ENCODE peak calls at places on chromosomes 12 and 14, in six cellular contexts. S is A549, T is endothelial cell of umbilical vein, L is K562, N is HepG2, B is GM12878. R is an unnamed sample.

GRCh38 chr14:91985008-91985407 is 37.5 kb upstream of the FBLN5 start:
- DNase-seq in B (no peak), L (no peak), S (no peak), T (peak; percentile 65), N (no peak), R (no peak)

GRCh38 chr14:105933238-105933637 is 406.9 kb downstream of the TMEM121 start:
- DNase-seq in T (no peak), B (no peak), N (no peak), S (no peak), L (no peak), R (no peak)

GRCh38 chr12:84922721-84923120 is 10.1 kb upstream of the SLC6A15 start:
- DNase-seq in L (no peak), N (no peak), T (no peak), B (no peak), S (no peak), R (no peak)

GRCh38 chr14:84874436-84874835 is 655.5 kb upstream of the FLRT2 start:
- DNase-seq in B (no peak), T (no peak), N (no peak), S (no peak), L (no peak), R (no peak)

GRCh38 chr12:117188121-117188665 is 2.1 kb downstream of the FBXO21 start:
- DNase-seq in L (no peak), N (no peak), B (no peak), S (no peak), T (no peak), R (no peak)

GRCh38 chr12:3493225-3494049 is 2.4 kb downstream of the PRMT8 start:
- DNase-seq in T (no peak), B (no peak), S (no peak), N (no peak), L (no peak), R (no peak)

GRCh38 chr12:46786774-46787173 is 39.0 kb downstream of the SLC38A4 start:
- DNase-seq in L (no peak), S (peak; percentile 7), N (no peak), B (no peak), T (peak; percentile 52), R (no peak)

GRCh38 chr12:14066021-14066420 is 84.6 kb upstream of the GRIN2B start:
- DNase-seq in T (no peak), B (no peak), S (no peak), L (no peak), N (no peak), R (no peak)

GRCh38 chr12:120093592-120094355 is 22.8 kb downstream of the RAB35 start:
- DNase-seq in L (peak; percentile 52), T (no peak), N (no peak), S (no peak), B (no peak), R (peak; percentile 78)

GRCh38 chr14:101980700-101981099 is 16.3 kb downstream of the DYNC1H1 start:
- DNase-seq in B (peak; percentile 77), S (peak; percentile 78), L (no peak), N (peak; percentile 35), T (peak; percentile 90), R (peak; percentile 40)

GRCh38 chr12:90964616-90965015 is 9.6 kb upstream of the CCER1 start:
- DNase-seq in L (no peak), S (no peak), N (no peak), B (no peak), T (no peak), R (no peak)

GRCh38 chr12:52045794-52046199 is 5.4 kb upstream of the NR4A1 start:
- DNase-seq in B (no peak), S (peak; percentile 60), T (peak; percentile 42), N (no peak), L (no peak), R (peak; percentile 70)

GRCh38 chr12:2169964-2170363 is 117.2 kb downstream of the CACNA1C start:
- DNase-seq in T (no peak), S (no peak), L (no peak), B (no peak), N (no peak), R (no peak)

GRCh38 chr12:7877421-7877820 is 4.7 kb upstream of the SLC2A14 start:
- DNase-seq in S (no peak), T (no peak), N (no peak), B (no peak), L (no peak), R (no peak)

GRCh38 chr12:60920841-60921495 is 1325.1 kb downstream of the SLC16A7 start:
- DNase-seq in B (no peak), N (no peak), L (no peak), S (peak; percentile 14), T (no peak), R (no peak)

GRCh38 chr12:21819678-21820077 is 45.2 kb upstream of the KCNJ8 start:
- DNase-seq in T (no peak), L (no peak), N (no peak), S (no peak), B (no peak), R (no peak)

GRCh38 chr12:69456239-69456638 is 13.9 kb upstream of the FRS2 start:
- DNase-seq in L (no peak), B (no peak), T (no peak), S (no peak), N (no peak), R (no peak)

GRCh38 chr12:91353266-91353665 is 170.6 kb upstream of the DCN start:
- DNase-seq in S (no peak), T (no peak), N (no peak), L (no peak), B (no peak), R (no peak)

GRCh38 chr14:22814373-22814772 is 862 bp downstream of the SLC7A7 start:
- DNase-seq in B (no peak), N (no peak), T (no peak), S (no peak), L (no peak), R (no peak)
- H3K4me3 ChIP-seq in B (peak overlapping the region; percentile 66), N (no peak overlapping the region), T (no peak overlapping the region), S (peak overlapping the region; percentile 38), L (no peak overlapping the region), R (no peak overlapping the region)

GRCh38 chr12:127145929-127146789 is 1120.8 kb upstream of the TMEM132C start:
- DNase-seq in T (no peak), S (peak; percentile 86), L (peak; percentile 94), N (no peak), B (no peak), R (no peak)
- TF ChIP-seq MYC in T (no peak), S (no peak), L (peak; percentile 39), N (no peak), B (no peak), R (no peak)

GRCh38 chr14:65555358-65555757 is 142.8 kb downstream of the FUT8 start:
- DNase-seq in L (no peak), S (no peak), T (no peak), N (no peak), B (no peak), R (no peak)

GRCh38 chr14:65564370-65564769 is 151.8 kb downstream of the FUT8 start:
- DNase-seq in N (no peak), L (no peak), T (no peak), S (no peak), B (no peak), R (no peak)

GRCh38 chr14:65565948-65566347 is 153.4 kb downstream of the FUT8 start:
- DNase-seq in N (no peak), L (no peak), S (peak; percentile 6), T (no peak), B (peak; percentile 4), R (no peak)

GRCh38 chr14:65558363-65558762 is 145.8 kb downstream of the FUT8 start:
- DNase-seq in N (no peak), B (no peak), S (no peak), L (no peak), T (no peak), R (no peak)

DNA sequence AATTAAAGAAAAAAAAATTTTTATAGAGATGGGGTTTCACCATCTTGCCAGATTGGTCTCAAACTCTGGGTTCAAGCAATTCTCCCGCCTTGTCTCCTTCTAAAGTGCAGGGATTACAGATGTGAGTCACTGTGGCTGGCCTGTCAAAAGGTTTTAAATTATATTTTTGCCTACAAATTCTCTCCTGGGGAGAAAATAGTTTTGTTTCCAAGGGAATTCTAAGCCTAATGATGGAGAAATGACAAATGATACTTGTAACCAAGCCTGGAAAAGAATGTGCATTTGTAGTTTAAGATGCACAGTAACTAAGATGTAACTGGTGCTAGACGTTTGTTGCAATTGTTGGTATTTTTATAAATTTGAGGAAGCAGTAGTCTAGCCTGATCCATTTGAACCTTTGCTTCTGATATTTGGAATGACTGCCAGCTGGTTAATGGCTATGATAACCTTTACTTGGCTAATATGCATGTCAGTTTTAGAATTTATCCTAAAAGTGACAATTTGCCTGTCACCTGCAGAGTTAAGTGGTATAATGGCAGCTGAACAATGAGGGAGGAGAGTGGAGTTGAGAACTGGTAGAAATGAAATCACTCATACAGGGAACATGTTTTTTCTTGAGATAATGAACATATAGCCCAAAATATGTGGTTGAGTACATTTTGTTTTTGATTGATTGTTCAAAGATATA is 148.0 kb downstream of the FUT8 start:
- DNase-seq in B (no peak), L (no peak), S (no peak), T (no peak), N (no peak), R (no peak)
- H3K4me3 ChIP-seq in B (no peak overlapping the region), L (no peak overlapping the region), S (no peak overlapping the region), T (no peak overlapping the region), N (no peak overlapping the region), R (no peak overlapping the region)

GRCh38 chr12:94792690-94793089 is 142.3 kb upstream of the TMCC3 start:
- DNase-seq in N (no peak), B (no peak), S (no peak), L (no peak), T (no peak), R (peak; percentile 94)

GRCh38 chr12:94795520-94795919 is 145.2 kb upstream of the TMCC3 start:
- DNase-seq in L (no peak), B (no peak), T (peak; percentile 41), N (no peak), S (peak; percentile 42), R (peak; percentile 14)

GRCh38 chr12:94793191-94793595 is 142.8 kb upstream of the TMCC3 start:
- DNase-seq in S (no peak), T (no peak), N (no peak), L (no peak), B (no peak), R (peak; percentile 69)

GRCh38 chr12:94798107-94798506 is 147.8 kb upstream of the TMCC3 start:
- DNase-seq in L (no peak), N (no peak), T (no peak), S (no peak), B (no peak), R (no peak)

GRCh38 chr12:94795053-94795452 is 144.7 kb upstream of the TMCC3 start:
- DNase-seq in T (no peak), B (no peak), S (no peak), L (no peak), N (no peak), R (no peak)
- TF ChIP-seq MYC in T (no peak), B (no peak), S (no peak), L (no peak), N (no peak), R (no peak)

DNA sequence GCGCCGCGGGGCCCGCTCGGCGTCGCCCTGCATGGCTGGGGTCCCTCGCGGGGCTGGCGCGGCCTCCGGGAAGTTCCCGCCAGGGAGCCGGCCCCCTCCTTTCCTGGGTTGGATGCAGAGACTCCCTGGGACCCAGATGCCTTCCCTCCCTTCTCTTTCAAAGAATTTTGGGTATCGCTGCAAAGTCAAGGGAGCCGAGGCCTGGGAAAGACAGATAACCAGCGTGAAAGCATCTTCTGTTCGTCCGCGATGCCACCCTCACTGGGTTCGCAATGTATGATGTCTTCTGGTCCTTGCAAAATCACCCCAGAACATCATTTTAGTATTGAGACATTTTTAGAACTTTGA is 436 bp downstream of the IRAK3 start:
- DNase-seq in B (no peak), N (no peak), S (no peak), T (no peak), L (no peak), R (peak; percentile 65)
- H3K4me3 ChIP-seq in B (peak overlapping the region; percentile 55), N (no peak overlapping the region), S (peak overlapping the region; percentile 42), T (peak overlapping the region; percentile 44), L (no peak overlapping the region), R (peak overlapping the region; percentile 87)

GRCh38 chr14:61343471-61343870 is 22.1 kb downstream of the PRKCH start:
- DNase-seq in N (no peak), S (no peak), B (no peak), L (no peak), T (no peak), R (no peak)
- TF ChIP-seq MYC in N (no peak), S (no peak), B (no peak), L (no peak), T (no peak), R (no peak)